ENCODE peak calls at places on chromosomes 5 and 9, in eight cellular contexts. P is activated CD4-positive, alpha-beta T cell treated with anti-CD3 and anti-CD28 coated beads, Interleukin-2, amount 50 U/mL, for 48 hours; W is SW 1271; I is stimulated activated CD4-positive, alpha-beta T cell treated with anti-CD3 and anti-CD28 coated beads, Interleukin-1b, Interleukin-23, amount 100 ng/mL, for 48 hours; B is dorsolateral prefrontal cortex; V is heart right ventricle; F is activated T-cell treated with anti-CD3 and anti-CD28 coated beads for 1 hour; J is activated gamma-delta T cell. L is an unnamed sample.

GRCh38 chr5:17314907-17315471 is 97.6 kb downstream of the BASP1 start:
- DNase-seq in J (no peak), P (no peak), I (no peak), F (no peak), V (no peak), W (no peak), B (no peak), L (no peak)

GRCh38 chr9:127092041-127092608 is 30.3 kb downstream of the ANGPTL2 start:
- DNase-seq in P (no peak), B (no peak), W (no peak), V (no peak), I (no peak), J (no peak), F (no peak), L (no peak)

GRCh38 chr9:118586978-118587377 is 782.3 kb downstream of the BRINP1 start:
- DNase-seq in P (no peak), J (no peak), F (no peak), W (no peak), I (no peak), B (no peak), V (no peak), L (no peak)

GRCh38 chr9:70600479-70600878 is 186.0 kb upstream of the KLF9 start:
- DNase-seq in P (no peak), F (no peak), V (no peak), B (no peak), W (no peak), I (no peak), J (no peak), L (no peak)

GRCh38 chr9:127987103-127987614 is 6.4 kb upstream of the EEIG1 start:
- DNase-seq in F (no peak), V (peak; percentile 60), I (no peak), J (no peak), B (no peak), P (no peak), W (no peak), L (peak; percentile 27)

GRCh38 chr5:10243660-10244240 is 5.9 kb downstream of the ATPSCKMT start:
- DNase-seq in V (no peak), J (no peak), I (no peak), W (no peak), P (no peak), F (no peak), B (no peak), L (no peak)

GRCh38 chr5:156329197-156329611 is 2.2 kb downstream of the SGCD start:
- DNase-seq in P (no peak), F (no peak), W (no peak), J (no peak), B (no peak), I (no peak), V (peak; percentile 15), L (no peak)

GRCh38 chr9:70413427-70413797 is 1.0 kb downstream of the KLF9 start:
- DNase-seq in I (no peak), F (no peak), J (peak; percentile 68), W (no peak), B (peak; percentile 67), P (no peak), V (peak; percentile 79), L (no peak)

GRCh38 chr5:1726469-1726865 is 73.2 kb downstream of the MRPL36 start:
- DNase-seq in F (no peak), W (no peak), B (no peak), I (no peak), J (no peak), V (no peak), P (no peak), L (no peak)